ENCODE peak calls at places on chromosomes 6 and 20, in five cellular contexts. A is H1, L is neuronal stem cell, B is IMR-90, Z is trophoblast cell. H is an unnamed sample.
A peak's percentile ranks its signal among the peaks of the same experiment; 100 is the strongest.

GRCh38 chr6:163897030-163897429 is 482.5 kb downstream of the QKI start:
- DNase-seq in A (no peak), L (no peak), B (peak; percentile 50), Z (no peak), H (no peak)

GRCh38 chr20:13777171-13777601 is 7.5 kb downstream of the ESF1 start:
- DNase-seq in A (no peak), L (no peak), B (peak; percentile 59), Z (no peak), H (peak; percentile 54)

GRCh38 chr6:23498013-23498412 is 628.0 kb upstream of the NRSN1 start:
- DNase-seq in A (no peak), L (no peak), B (peak; percentile 60), Z (no peak), H (peak; percentile 34)

GRCh38 chr20:61930776-61931475 is 134.8 kb downstream of the TAF4 start:
- DNase-seq in A (peak; percentile 28), L (no peak), B (no peak), Z (no peak), H (no peak)

GRCh38 chr20:39269031-39269461 is 306.9 kb downstream of the DHX35 start:
- DNase-seq in A (peak; percentile 92), L (peak; percentile 57), B (peak; percentile 3), Z (no peak), H (peak; percentile 7)

GRCh38 chr6:52538252-52538905 is 38.5 kb downstream of the TRAM2 start:
- DNase-seq in A (no peak), L (no peak), B (no peak), Z (no peak), H (no peak)

GRCh38 chr6:169141706-169142705 is 111.6 kb downstream of the THBS2 start:
- DNase-seq in A (no peak), L (no peak), B (peak; percentile 46), Z (no peak), H (no peak)

GRCh38 chr20:235891-236290 is 8.8 kb downstream of the DEFB129 start:
- DNase-seq in A (no peak), L (no peak), B (no peak), Z (no peak), H (no peak)

GRCh38 chr20:62449951-62450815 is 22.8 kb upstream of the RBBP8NL start:
- DNase-seq in A (no peak), L (no peak), B (no peak), Z (no peak), H (no peak)

GRCh38 chr6:75275067-75275466 is 9.5 kb downstream of the TMEM30A start:
- DNase-seq in A (no peak), L (no peak), B (peak; percentile 97), Z (no peak), H (peak; percentile 89)

GRCh38 chr6:131744432-131744831 is 33.6 kb upstream of the CTAGE9 start:
- DNase-seq in A (no peak), L (no peak), B (no peak), Z (no peak), H (no peak)

GRCh38 chr6:131741688-131742393 is 31.0 kb upstream of the CTAGE9 start:
- DNase-seq in A (no peak), L (no peak), B (no peak), Z (no peak), H (no peak)

GRCh38 chr6:131744888-131745287 is 34.1 kb upstream of the CTAGE9 start:
- DNase-seq in A (no peak), L (no peak), B (no peak), Z (no peak), H (no peak)

GRCh38 chr6:131736010-131736409 is 25.2 kb upstream of the CTAGE9 start:
- DNase-seq in A (no peak), L (no peak), B (no peak), Z (no peak), H (no peak)

DNA sequence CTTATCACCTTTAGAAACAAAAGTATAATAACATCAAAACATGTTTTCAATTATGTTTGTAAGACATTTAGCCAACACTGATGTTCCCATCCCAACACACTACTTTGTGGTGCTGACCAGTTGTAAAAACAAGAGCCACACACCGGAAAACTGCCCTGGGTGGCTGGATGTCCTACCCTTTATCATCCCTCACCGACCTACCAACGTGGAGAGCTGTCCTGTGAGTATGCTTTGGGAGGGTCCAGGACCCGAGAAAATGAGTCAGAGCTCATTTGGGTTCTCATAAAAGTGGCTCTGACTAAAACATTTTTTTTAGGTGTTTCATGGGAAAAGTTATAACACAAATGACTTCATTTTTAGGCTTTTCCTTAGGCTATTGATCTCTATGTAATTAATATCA is 29.3 kb upstream of the CTAGE9 start:
- DNase-seq in A (no peak), L (no peak), B (peak; percentile 53), Z (no peak), H (no peak)
- H3K36me3 ChIP-seq in A (no peaks in the 10 kb centered on the region), L (no peaks in the 10 kb centered on the region), B (no peaks in the 10 kb centered on the region), Z (no peaks in the 10 kb centered on the region), H (no peaks in the 10 kb centered on the region)

GRCh38 chr6:97771356-97771755 is 488.3 kb upstream of the MMS22L start:
- DNase-seq in A (no peak), L (no peak), B (no peak), Z (no peak), H (no peak)

GRCh38 chr6:97778290-97779038 is 495.4 kb upstream of the MMS22L start:
- DNase-seq in A (no peak), L (no peak), B (no peak), Z (no peak), H (no peak)

DNA sequence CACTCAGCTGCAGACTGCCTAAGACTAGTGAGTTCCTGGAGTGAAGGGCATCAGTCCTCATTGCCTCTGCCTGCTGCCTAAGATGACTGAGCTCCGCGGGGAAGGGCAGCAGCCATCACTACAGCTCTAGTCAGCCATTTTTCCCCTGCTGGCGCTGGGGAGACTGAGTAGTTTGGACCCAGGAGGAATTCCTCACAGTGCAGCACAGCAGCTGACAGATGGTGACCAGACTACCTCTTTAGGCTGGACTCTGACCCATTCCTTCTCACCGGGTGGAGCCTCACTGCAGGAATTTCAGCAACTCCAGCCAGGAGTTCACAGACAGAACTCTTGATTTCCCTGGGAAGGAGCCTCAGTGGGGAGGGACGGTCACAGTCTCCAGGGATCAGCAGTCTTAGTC is 492.0 kb upstream of the MMS22L start:
- DNase-seq in A (no peak), L (no peak), B (no peak), Z (no peak), H (no peak)
- H4K91ac ChIP-seq in A (peak overlapping the region; percentile 56), L (no peak overlapping the region), B (no peak overlapping the region), Z (no peak overlapping the region), H (no peak overlapping the region)

DNA sequence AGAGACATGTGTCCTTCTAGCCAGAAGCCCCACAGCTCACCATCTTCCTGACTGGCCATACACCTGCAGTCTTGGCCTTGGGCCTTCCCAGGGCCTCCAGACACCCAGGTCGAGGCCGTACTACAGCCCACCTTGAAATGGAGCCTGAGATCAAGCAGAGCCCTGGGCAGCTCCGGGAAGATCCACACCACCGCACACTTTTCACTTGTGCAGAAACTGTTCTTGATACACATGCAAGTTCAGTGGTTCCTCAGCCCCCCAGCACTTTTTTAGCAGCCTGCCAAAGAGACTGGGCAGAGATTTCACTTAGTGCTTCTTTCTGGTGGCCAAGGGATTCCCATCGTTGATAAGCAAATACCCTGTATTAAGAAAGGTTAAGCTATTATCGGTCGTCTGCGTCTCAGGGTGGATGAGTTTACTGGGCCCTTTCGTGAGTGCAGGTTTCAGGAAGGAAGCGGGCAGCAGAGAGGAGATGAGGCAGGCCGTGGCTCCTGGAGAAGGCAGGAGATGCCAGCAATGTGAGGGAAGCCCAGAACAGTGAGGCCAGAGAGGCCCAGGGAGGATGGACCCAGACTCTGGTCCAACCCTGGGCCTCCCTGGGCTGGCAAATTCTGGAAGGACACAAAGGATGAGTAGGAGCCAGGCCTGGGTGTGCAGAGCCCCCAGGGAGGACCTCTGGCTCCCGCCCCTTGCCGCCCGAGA is 11.3 kb downstream of the TFEB start:
- DNase-seq in A (no peak), L (no peak), B (no peak), Z (no peak), H (no peak)
- H2BK5ac ChIP-seq in A (peak overlapping the region; percentile 60), L (peak overlapping the region; percentile 68), B (peak overlapping the region; percentile 71), Z (peak overlapping the region; percentile 41), H (peak overlapping the region; percentile 58)

GRCh38 chr6:158095671-158096070 is 72.4 kb downstream of the SERAC1 start:
- DNase-seq in A (no peak), L (no peak), B (no peak), Z (no peak), H (no peak)
- H3K36me3 ChIP-seq in A (peaks cover 3% of the 10 kb centered on the region), L (peaks cover 11% of the 10 kb centered on the region), B (peaks cover 38% of the 10 kb centered on the region), Z (peaks cover 35% of the 10 kb centered on the region), H (peaks cover 91% of the 10 kb centered on the region)

H was measured in mesenchymal stem cell.